ENCODE peak calls at places on chromosome 13, in ten cellular contexts. T is CD8-positive, alpha-beta T cell; J is ascending aorta; H is A549; M is left ventricle myocardium inferior; K is psoas muscle; S is cardiac muscle cell; V is neural progenitor cell; R is hepatocyte; W is astrocyte. A is an unnamed sample.

GRCh38 chr13:27971236-27971645 is 2.1 kb upstream of the CDX2 start:
- DNase-seq in T (no peak), J (peak; percentile 37), H (no peak), M (no peak), K (no peak), S (no peak), V (peak; percentile 95), R (peak; percentile 57), W (no peak), A (peak; percentile 64)

GRCh38 chr13:111483621-111483987 is 163.2 kb downstream of the TEX29 start:
- DNase-seq in T (no peak), J (no peak), H (no peak), M (no peak), K (no peak), S (no peak), V (no peak), R (no peak), W (no peak), A (no peak)

GRCh38 chr13:112952759-112953541 is 16.1 kb upstream of the MCF2L start:
- DNase-seq in T (no peak), J (no peak), H (no peak), M (no peak), K (no peak), S (no peak), V (no peak), R (no peak), W (no peak), A (peak; percentile 17)

GRCh38 chr13:65605386-65605785 is 1624.8 kb downstream of the PCDH9 start:
- DNase-seq in T (no peak), J (no peak), H (no peak), M (no peak), K (no peak), S (no peak), V (no peak), R (no peak), W (no peak), A (no peak)

GRCh38 chr13:109408596-109409382 is 377.6 kb downstream of the IRS2 start:
- DNase-seq in T (no peak), J (no peak), H (no peak), M (no peak), K (no peak), S (no peak), V (no peak), R (no peak), W (no peak), A (no peak)

GRCh38 chr13:37769078-37769477 is 100.5 kb downstream of the TRPC4 start:
- DNase-seq in T (no peak), J (no peak), H (no peak), M (no peak), K (no peak), S (no peak), V (no peak), R (peak; percentile 19), W (no peak), A (no peak)

GRCh38 chr13:74398599-74398998 is 264.4 kb upstream of the KLF12 start:
- DNase-seq in T (no peak), J (no peak), H (no peak), M (no peak), K (no peak), S (no peak), V (no peak), R (no peak), W (no peak), A (no peak)

GRCh38 chr13:105971312-105971711 is 564.1 kb downstream of the EFNB2 start:
- DNase-seq in T (no peak), J (no peak), H (no peak), M (no peak), K (no peak), S (no peak), V (peak; percentile 12), R (peak; percentile 28), W (no peak), A (no peak)

GRCh38 chr13:97224544-97225324 is 2.6 kb downstream of the MBNL2 start:
- DNase-seq in T (peak; percentile 33), J (peak; percentile 77), H (no peak), M (no peak), K (no peak), S (no peak), V (no peak), R (peak; percentile 42), W (peak; percentile 41), A (peak; percentile 29)

GRCh38 chr13:91046715-91047327 is 300.7 kb upstream of the MIR17HG start:
- DNase-seq in T (no peak), J (no peak), H (no peak), M (no peak), K (no peak), S (peak; percentile 22), V (peak; percentile 8), R (peak; percentile 11), W (no peak), A (no peak)

GRCh38 chr13:98821372-98822237 is 69.1 kb upstream of the SLC15A1 start:
- DNase-seq in T (no peak), J (no peak), H (no peak), M (no peak), K (no peak), S (peak; percentile 11), V (no peak), R (peak; percentile 73), W (peak; percentile 11), A (peak; percentile 59)

GRCh38 chr13:44306401-44307192 is 67.0 kb upstream of the SERP2 start:
- DNase-seq in T (no peak), J (peak; percentile 90), H (peak; percentile 36), M (peak; percentile 43), K (peak; percentile 45), S (peak; percentile 22), V (peak; percentile 52), R (peak; percentile 67), W (peak; percentile 99), A (no peak)

GRCh38 chr13:80157261-80157942 is 183.5 kb downstream of the SPRY2 start:
- DNase-seq in T (no peak), J (no peak), H (no peak), M (no peak), K (no peak), S (peak; percentile 25), V (no peak), R (no peak), W (no peak), A (no peak)

GRCh38 chr13:114019367-114019766 is 45.5 kb upstream of the C13orf46 start:
- DNase-seq in T (peak; percentile 44), J (no peak), H (peak; percentile 25), M (no peak), K (peak; percentile 32), S (no peak), V (peak; percentile 17), R (no peak), W (no peak), A (no peak)

GRCh38 chr13:97932006-97932405 is 21.5 kb upstream of the IPO5 start:
- DNase-seq in T (no peak), J (no peak), H (no peak), M (no peak), K (no peak), S (no peak), V (no peak), R (no peak), W (no peak), A (no peak)

GRCh38 chr13:27542220-27542619 is 78.1 kb downstream of the LNX2 start:
- DNase-seq in T (no peak), J (no peak), H (no peak), M (no peak), K (no peak), S (no peak), V (no peak), R (no peak), W (no peak), A (no peak)

GRCh38 chr13:54184576-54184975 is 1156.0 kb downstream of the OLFM4 start:
- DNase-seq in T (no peak), J (no peak), H (no peak), M (no peak), K (no peak), S (no peak), V (no peak), R (no peak), W (no peak), A (no peak)

GRCh38 chr13:47598340-47598911 is 402.6 kb downstream of the SUCLA2 start:
- DNase-seq in T (no peak), J (no peak), H (no peak), M (no peak), K (no peak), S (no peak), V (no peak), R (no peak), W (no peak), A (no peak)

GRCh38 chr13:47592256-47592655 is 408.8 kb downstream of the SUCLA2 start:
- DNase-seq in T (no peak), J (no peak), H (no peak), M (no peak), K (no peak), S (no peak), V (no peak), R (no peak), W (no peak), A (no peak)

DNA sequence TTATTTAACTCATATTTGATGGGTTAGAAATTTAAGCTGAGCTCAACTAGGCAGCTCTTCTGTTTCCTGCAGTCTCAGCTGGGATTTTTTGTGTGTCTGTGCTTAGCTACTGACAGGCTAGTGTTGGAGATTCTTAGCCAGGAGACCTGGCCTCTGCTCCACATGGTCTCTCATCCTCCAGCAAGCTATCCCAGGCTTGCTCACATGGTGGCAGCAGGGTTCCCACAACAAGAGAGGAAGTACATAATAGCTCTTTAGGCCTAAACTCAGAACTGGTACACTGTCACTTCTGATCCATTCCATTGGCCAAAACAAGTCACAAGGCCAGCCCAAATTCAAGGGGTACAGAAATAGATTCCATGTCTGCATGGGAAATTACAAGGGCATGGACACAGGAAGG is 406.2 kb downstream of the SUCLA2 start:
- DNase-seq in T (no peak), J (no peak), H (no peak), M (no peak), K (no peak), S (no peak), V (peak; percentile 23), R (no peak), W (no peak), A (peak; percentile 23)
- TF ChIP-seq CTCF in T (no peak), J (no peak), H (no peak), M (no peak), K (no peak), S (no peak), V (peak; percentile 31), R (no peak), W (no peak), A (peak; percentile 34)

GRCh38 chr13:24269803-24270202 is 39.6 kb upstream of the C1QTNF9 start:
- DNase-seq in T (no peak), J (no peak), H (no peak), M (no peak), K (no peak), S (no peak), V (no peak), R (no peak), W (no peak), A (no peak)
- H3K4me1 ChIP-seq in T (peaks cover 91% of the 10 kb centered on the region), J (no peaks in the 10 kb centered on the region), H (peaks cover 12% of the 10 kb centered on the region), M (peaks cover 62% of the 10 kb centered on the region), K (no peaks in the 10 kb centered on the region), S (peaks cover 28% of the 10 kb centered on the region), V (peaks cover 26% of the 10 kb centered on the region), R (peaks cover 28% of the 10 kb centered on the region), W (peaks cover 25% of the 10 kb centered on the region), A (peaks cover 24% of the 10 kb centered on the region)

GRCh38 chr13:68908879-68909278 is 1198.7 kb upstream of the ATXN8OS start:
- DNase-seq in T (no peak), J (no peak), H (no peak), M (no peak), K (no peak), S (no peak), V (no peak), R (no peak), W (no peak), A (no peak)
- H3K9me3 ChIP-seq in T (no peaks in the 10 kb centered on the region), J (no peaks in the 10 kb centered on the region), H (no peaks in the 10 kb centered on the region), M (peaks cover 58% of the 10 kb centered on the region), K (no peaks in the 10 kb centered on the region), S (no peaks in the 10 kb centered on the region), V (peaks cover 19% of the 10 kb centered on the region), R (no peaks in the 10 kb centered on the region), W (no peaks in the 10 kb centered on the region), A (peaks cover 15% of the 10 kb centered on the region)

GRCh38 chr13:45464141-45464686 is 525 bp upstream of the COG3 start:
- DNase-seq in T (no peak), J (no peak), H (no peak), M (no peak), K (no peak), S (no peak), V (no peak), R (no peak), W (no peak), A (no peak)
- TF ChIP-seq CTCF in T (peak; percentile 64), J (peak; percentile 62), H (no peak), M (peak; percentile 64), K (no peak), S (no peak), V (no peak), R (peak; percentile 36), W (no peak), A (peak; percentile 49)

A was measured in Caco-2.